ENCODE peak calls at places on chromosomes 16 and 17, in four cellular contexts. O is WTC11, D is K562, W is HepG2. X is an unnamed sample.

GRCh38 chr16:4746991-4747574 is 12.7 kb downstream of the DNAAF8 start:
- DNase-seq in O (no peak), D (no peak), W (no peak), X (no peak)

GRCh38 chr16:19810817-19811731 is 73.6 kb downstream of the GPRC5B start:
- DNase-seq in W (peak), O (no peak), D (no peak), X (no peak)

GRCh38 chr16:84044108-84044488 is 1.5 kb upstream of the SLC38A8 start:
- DNase-seq in D (peak), O (peak), W (peak), X (peak)

GRCh38 chr16:81224836-81225235 is 13.7 kb upstream of the BCO1 start:
- DNase-seq in D (no peak), O (no peak), W (no peak), X (no peak)

GRCh38 chr17:77444653-77445029 is 303.9 kb downstream of the SEC14L1 start:
- DNase-seq in O (no peak), D (peak), W (no peak), X (no peak)

GRCh38 chr16:86931410-86931941 is 353.1 kb downstream of the FOXL1 start:
- DNase-seq in W (no peak), D (peak), O (no peak), X (no peak)

GRCh38 chr17:13000561-13000960 is 17.3 kb downstream of the ELAC2 start:
- DNase-seq in W (no peak), O (no peak), D (no peak), X (no peak)

GRCh38 chr17:69503711-69504110 is 89.2 kb downstream of the MAP2K6 start:
- DNase-seq in W (no peak), O (no peak), D (no peak), X (no peak)

GRCh38 chr16:27253526-27253930 is 15.0 kb downstream of the NSMCE1 start:
- DNase-seq in D (no peak), W (no peak), O (no peak), X (no peak)

GRCh38 chr17:56130030-56130429 is 23.2 kb upstream of the ANKFN1 start:
- DNase-seq in W (no peak), D (no peak), O (no peak), X (no peak)

GRCh38 chr17:39769974-39770587 is 32.3 kb downstream of the GRB7 start:
- DNase-seq in O (no peak), D (no peak), W (peak), X (no peak)

GRCh38 chr17:17887752-17888304 is 51.0 kb upstream of the SREBF1 start:
- DNase-seq in O (no peak), W (no peak), D (no peak), X (no peak)

GRCh38 chr16:74896389-74897370 is 88.2 kb downstream of the WDR59 start:
- DNase-seq in D (no peak), W (no peak), O (no peak), X (no peak)

GRCh38 chr17:37797206-37797605 is 52.3 kb upstream of the HNF1B start:
- DNase-seq in W (no peak), O (no peak), D (no peak), X (no peak)

GRCh38 chr17:4566785-4567184 is 6.4 kb upstream of the GGT6 start:
- DNase-seq in D (peak), O (peak), W (peak), X (peak)

GRCh38 chr17:17395246-17395802 is 81.5 kb upstream of the MED9 start:
- DNase-seq in W (no peak), O (no peak), D (no peak), X (no peak)

GRCh38 chr16:26012376-26012775 is 320.6 kb downstream of the HS3ST4 start:
- DNase-seq in O (no peak), W (no peak), D (no peak), X (no peak)

GRCh38 chr17:78120971-78121800 is 7.4 kb downstream of the TMC6 start:
- DNase-seq in O (no peak), D (no peak), W (no peak), X (no peak)

GRCh38 chr17:6393368-6393952 is 41.5 kb downstream of the AIPL1 start:
- DNase-seq in D (no peak), W (peak), O (no peak), X (no peak)

GRCh38 chr17:10171057-10171456 is 27.3 kb downstream of the GAS7 start:
- DNase-seq in D (no peak), O (no peak), W (no peak), X (no peak)

GRCh38 chr16:48628359-48628985 is 18.5 kb upstream of the N4BP1 start:
- DNase-seq in O (no peak), W (no peak), D (no peak), X (no peak)

GRCh38 chr17:19397556-19398041 is 10.6 kb upstream of the MFAP4 start:
- DNase-seq in O (peak), W (peak), D (no peak), X (no peak)

GRCh38 chr17:42107597-42108576 is 4.6 kb downstream of the DHX58 start:
- DNase-seq in D (peak), O (peak), W (no peak), X (peak)

GRCh38 chr17:19288453-19288852 is 51.3 kb downstream of the EPN2 start:
- DNase-seq in O (peak), W (peak), D (no peak), X (no peak)

GRCh38 chr16:57039148-57039812 is 49.9 kb downstream of the NLRC5 start:
- DNase-seq in O (no peak), D (no peak), W (no peak), X (no peak)

GRCh38 chr17:77670125-77670524 is 288.4 kb upstream of the TNRC6C start:
- DNase-seq in D (no peak), O (no peak), W (no peak), X (no peak)

DNA sequence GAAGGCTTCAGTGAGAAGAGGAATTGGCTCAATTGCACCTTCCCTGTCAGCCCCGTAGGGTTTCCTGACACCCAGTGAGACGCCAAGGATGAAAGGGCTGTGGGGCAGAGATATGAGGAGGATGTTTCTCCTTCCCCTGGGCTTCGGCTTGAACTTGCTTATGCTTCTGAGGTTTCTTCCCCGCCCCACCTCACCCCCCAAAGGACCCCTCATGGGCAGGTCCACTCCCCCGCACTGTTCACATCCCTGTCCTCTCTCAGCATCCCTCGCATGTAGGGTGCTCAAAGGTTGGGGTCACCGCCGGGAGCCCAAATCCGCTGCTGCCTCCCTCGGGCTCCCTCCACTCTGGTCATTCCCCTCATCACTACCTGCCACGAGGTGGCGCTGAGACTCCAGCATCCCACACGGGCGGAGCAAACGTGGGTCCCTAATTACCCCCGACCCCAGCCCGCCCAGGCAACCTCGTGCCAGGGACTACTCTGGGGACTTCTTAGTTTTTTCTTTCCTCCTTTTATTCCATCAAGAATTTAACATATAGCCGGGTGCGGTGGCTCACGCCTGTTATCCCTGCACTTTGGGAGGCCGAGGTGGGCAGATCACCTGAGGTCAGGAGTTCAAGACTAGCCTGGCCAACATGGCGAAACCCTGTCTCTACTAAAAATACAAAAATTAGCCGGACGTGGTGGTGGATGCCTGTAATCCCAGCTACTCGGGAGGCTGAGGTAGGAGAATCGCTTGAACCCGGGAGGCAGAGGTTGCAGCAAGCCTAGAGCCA is 3.3 kb upstream of the TRARG1 start:
- DNase-seq in D (peak), O (peak), W (peak), X (peak)
- TF ChIP-seq ELF4 in D (no peak), O (no peak), W (no peak), X (no peak)

GRCh38 chr17:58337600-58338453 is 9.2 kb upstream of the TSPOAP1 start:
- DNase-seq in D (peak), W (peak), O (peak), X (no peak)
- TF ChIP-seq ELF4 in D (no peak), W (no peak), O (no peak), X (no peak)

GRCh38 chr16:51419768-51420167 is 268.7 kb upstream of the SALL1 start:
- DNase-seq in D (no peak), O (no peak), W (no peak), X (no peak)
- TF ChIP-seq ELF4 in D (no peak), O (no peak), W (no peak), X (no peak)

GRCh38 chr17:57655564-57655963 is 89.5 kb downstream of the CCDC182 start:
- DNase-seq in W (no peak), O (no peak), D (no peak), X (no peak)
- TF ChIP-seq ELF4 in W (no peak), O (no peak), D (no peak), X (no peak)

DNA sequence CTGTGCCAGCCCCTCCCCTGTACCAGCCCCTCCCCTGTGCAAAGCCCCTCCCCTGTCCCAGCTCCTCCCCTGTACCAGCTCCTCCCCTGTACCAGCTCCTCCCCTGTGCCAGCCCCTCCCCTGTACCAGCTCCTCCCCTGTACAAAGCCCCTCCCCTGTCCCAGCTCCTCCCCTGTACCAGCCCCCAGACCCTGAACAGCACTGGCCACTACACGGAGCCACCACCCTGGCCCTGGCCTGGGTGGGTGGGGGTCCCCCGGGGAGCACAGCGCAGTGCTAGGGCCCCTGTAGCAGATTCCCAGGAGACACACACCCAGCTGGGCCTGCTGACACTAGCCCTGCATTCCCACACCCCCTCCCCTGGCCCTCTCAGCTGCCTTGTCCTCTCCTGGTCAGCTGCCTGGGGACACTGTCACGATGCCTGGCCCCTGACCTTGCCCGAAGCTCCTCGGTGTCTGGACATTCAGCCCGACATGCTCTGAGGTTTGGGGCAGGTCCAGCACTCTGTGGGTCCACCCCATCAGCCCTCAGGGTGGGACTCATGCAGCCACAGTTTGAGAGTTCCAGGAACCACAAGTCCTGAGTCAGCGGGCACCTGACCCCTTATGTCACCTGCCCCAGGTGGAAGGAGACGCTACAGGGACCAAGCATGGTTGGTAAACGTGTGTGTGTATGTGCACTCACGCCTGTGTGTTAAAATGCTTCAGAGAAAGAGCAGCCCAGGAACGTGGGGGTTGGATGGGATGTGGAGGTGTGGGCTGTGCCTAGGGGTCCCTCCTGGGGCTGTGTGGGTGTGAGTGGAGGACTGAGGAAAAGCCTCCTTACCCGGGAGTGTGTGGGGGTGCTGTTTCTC is 114.2 kb downstream of the METRNL start:
- DNase-seq in D (no peak), O (peak), W (no peak), X (no peak)
- TF ChIP-seq ELF4 in D (no peak), O (no peak), W (no peak), X (no peak)